ENCODE peak calls at places on chromosomes 5 and 9, in six cellular contexts. E is thoracic aorta, Y is stomach, G is transverse colon, D is upper lobe of right lung, L is heart left ventricle. A is an unnamed sample. For H3K27me3, the result is how much of the 10 kb centered on the place peaks cover.

GRCh38 chr5:101590384-101590783 is 687.3 kb upstream of the ST8SIA4 start:
- DNase-seq in D (no peak), Y (no peak), L (no peak), E (no peak), G (no peak), A (no peak)

GRCh38 chr5:34682926-34683623 is 26.9 kb downstream of the RAI14 start:
- DNase-seq in E (no peak), G (peak), L (no peak), D (no peak), Y (peak), A (no peak)

GRCh38 chr9:111969061-111969460 is 72.4 kb downstream of the UGCG start:
- DNase-seq in G (no peak), E (no peak), Y (no peak), L (no peak), D (no peak), A (no peak)

GRCh38 chr5:127335381-127335780 is 44.8 kb downstream of the MEGF10 start:
- DNase-seq in Y (no peak), G (no peak), L (no peak), E (no peak), D (no peak), A (no peak)

GRCh38 chr5:107104774-107105050 is 566.0 kb downstream of the EFNA5 start:
- DNase-seq in G (no peak), E (no peak), L (peak), D (no peak), Y (no peak), A (no peak)

GRCh38 chr5:139369181-139369580 is 13.9 kb downstream of the SLC23A1 start:
- DNase-seq in Y (no peak), G (no peak), E (no peak), D (no peak), L (no peak), A (no peak)

GRCh38 chr5:136776022-136776927 is 410.9 kb upstream of the TRPC7 start:
- DNase-seq in D (no peak), Y (no peak), E (no peak), L (no peak), G (no peak), A (no peak)

GRCh38 chr5:73544429-73545402 is 20.7 kb downstream of the ANKRA2 start:
- DNase-seq in Y (peak), G (peak), E (no peak), L (peak), D (peak), A (no peak)

GRCh38 chr9:38437193-38437823 is 13.1 kb upstream of the IGFBPL1 start:
- DNase-seq in G (peak), E (no peak), L (no peak), D (no peak), Y (peak), A (peak)

GRCh38 chr5:73558950-73559349 is 6.5 kb downstream of the ANKRA2 start:
- DNase-seq in L (no peak), Y (no peak), G (no peak), E (no peak), D (no peak), A (no peak)

GRCh38 chr5:90169078-90169477 is 240.5 kb downstream of the CETN3 start:
- DNase-seq in G (no peak), L (peak), E (no peak), D (no peak), Y (peak), A (no peak)

GRCh38 chr9:77128125-77128789 is 49.1 kb upstream of the VPS13A start:
- DNase-seq in L (no peak), D (no peak), G (no peak), Y (no peak), E (no peak), A (no peak)

GRCh38 chr5:142356716-142357468 is 32.1 kb upstream of the SPRY4 start:
- DNase-seq in G (peak), E (peak), D (peak), Y (peak), L (peak), A (peak)

GRCh38 chr5:150571836-150572235 is 63.9 kb downstream of the NDST1 start:
- DNase-seq in G (no peak), D (no peak), E (no peak), Y (no peak), L (no peak), A (no peak)

GRCh38 chr5:150573216-150573615 is 65.3 kb downstream of the NDST1 start:
- DNase-seq in L (no peak), E (no peak), D (no peak), G (no peak), Y (no peak), A (no peak)

GRCh38 chr5:150575745-150576448 is 64.6 kb upstream of the SYNPO start:
- DNase-seq in G (no peak), Y (no peak), D (peak), L (peak), E (no peak), A (no peak)

GRCh38 chr5:150574818-150575537 is 65.5 kb upstream of the SYNPO start:
- DNase-seq in G (no peak), E (no peak), L (no peak), D (peak), Y (no peak), A (no peak)

DNA sequence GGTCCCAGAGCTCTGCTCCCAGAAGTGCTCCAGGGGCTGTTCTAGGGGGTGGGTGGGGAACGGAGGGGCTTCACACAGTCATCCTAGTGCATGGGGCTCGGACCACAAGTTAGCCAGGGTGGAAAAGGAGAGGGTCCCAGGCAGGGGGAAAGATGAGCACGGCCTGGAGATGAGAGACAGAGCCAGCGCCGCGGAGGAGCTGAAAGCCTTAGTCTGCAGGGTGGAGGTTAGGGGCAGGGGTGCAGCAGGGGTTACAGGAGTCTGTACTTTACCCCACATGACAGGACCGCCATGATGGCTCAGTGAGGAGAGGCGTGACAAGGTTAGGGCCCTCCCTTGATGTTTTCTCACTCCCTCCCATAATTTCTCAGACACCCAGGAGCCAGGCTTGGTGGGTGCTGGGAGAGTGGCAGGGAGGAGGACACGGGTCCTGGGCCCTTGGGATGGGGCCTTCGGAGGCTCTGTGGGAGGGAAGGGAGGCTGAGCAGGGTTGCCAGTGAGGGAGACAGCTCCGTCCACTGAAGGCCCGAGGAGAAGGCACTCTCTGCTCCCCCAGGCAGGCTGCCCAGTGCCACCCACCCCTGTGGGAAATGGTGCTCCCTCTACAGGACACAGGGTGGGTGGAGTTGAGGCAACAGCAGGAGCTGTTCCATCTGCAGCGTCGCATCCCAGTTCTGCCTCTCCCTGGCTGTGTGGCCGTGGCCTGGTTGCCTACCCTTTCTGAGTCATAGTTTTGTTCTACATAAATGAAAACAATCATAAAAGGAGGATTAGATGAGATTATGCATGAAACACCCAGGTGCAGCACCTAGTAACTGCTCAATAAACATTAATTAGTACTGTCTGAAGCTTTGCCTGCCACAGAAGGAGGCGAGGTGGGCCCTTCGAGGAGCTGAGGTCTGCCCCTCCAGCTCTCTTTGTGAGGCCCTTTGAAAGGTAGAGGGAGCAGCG is 66.2 kb downstream of the NDST1 start:
- DNase-seq in E (no peak), Y (no peak), D (no peak), G (no peak), L (no peak), A (no peak)
- TF ChIP-seq CTCF in E (no peak), Y (no peak), D (no peak), G (no peak), L (no peak), A (no peak)

GRCh38 chr5:95808013-95808685 is 14.4 kb downstream of the GLRX start:
- DNase-seq in Y (no peak), D (no peak), L (no peak), G (peak), E (no peak), A (peak)

GRCh38 chr5:95808686-95809413 is 13.7 kb downstream of the GLRX start:
- DNase-seq in E (peak), Y (peak), G (peak), D (no peak), L (peak), A (peak)

GRCh38 chr5:95809414-95809960 is 13.0 kb downstream of the GLRX start:
- DNase-seq in G (peak), E (no peak), L (peak), Y (peak), D (no peak), A (peak)

GRCh38 chr5:95812100-95812472 is 10.4 kb downstream of the GLRX start:
- DNase-seq in G (no peak), L (peak), Y (no peak), D (no peak), E (no peak), A (peak)

DNA sequence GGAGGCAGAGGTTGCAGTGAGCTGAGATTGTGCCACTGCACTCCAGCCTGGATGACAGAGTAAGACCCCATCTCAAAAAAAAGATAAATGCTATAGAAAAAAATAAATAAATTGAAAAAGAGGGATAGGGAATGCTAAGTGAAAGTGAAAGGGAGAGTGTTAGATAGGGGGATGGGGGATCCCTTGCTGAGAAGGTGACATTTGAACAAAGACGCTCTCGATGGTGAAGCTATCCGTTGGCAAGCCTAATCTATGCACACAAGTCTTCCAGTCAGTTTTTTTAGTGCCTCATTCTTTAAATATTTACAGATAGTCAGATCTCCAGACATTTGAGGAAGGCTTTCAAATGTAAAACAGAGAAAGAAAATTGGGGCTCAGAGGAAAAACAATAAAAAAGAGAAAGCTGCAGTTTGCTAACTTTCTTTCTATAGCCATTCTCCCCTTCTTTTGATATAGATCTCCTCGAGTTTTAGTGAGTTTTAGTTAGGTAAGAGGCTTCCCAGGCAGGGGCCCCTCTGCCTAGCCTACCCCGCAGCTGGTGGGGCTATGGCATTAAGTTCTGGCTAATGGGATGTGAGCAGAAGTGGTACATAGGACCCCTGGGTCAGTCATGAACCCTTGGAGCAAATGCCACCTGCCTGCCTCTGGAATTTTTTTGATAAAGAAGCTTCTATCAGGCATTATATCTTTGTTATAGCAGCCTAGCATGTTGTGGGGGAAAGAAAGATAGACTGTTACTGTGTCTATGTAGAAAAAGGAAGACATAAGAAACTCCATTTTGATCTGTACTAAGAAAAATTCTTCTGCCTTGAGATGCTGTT is 12.0 kb downstream of the GLRX start:
- DNase-seq in Y (no peak), G (no peak), E (no peak), D (no peak), L (no peak), A (peak)
- H3K27ac ChIP-seq in Y (peak), G (peak), E (no peak), D (peak), L (peak), A (peak)

DNA sequence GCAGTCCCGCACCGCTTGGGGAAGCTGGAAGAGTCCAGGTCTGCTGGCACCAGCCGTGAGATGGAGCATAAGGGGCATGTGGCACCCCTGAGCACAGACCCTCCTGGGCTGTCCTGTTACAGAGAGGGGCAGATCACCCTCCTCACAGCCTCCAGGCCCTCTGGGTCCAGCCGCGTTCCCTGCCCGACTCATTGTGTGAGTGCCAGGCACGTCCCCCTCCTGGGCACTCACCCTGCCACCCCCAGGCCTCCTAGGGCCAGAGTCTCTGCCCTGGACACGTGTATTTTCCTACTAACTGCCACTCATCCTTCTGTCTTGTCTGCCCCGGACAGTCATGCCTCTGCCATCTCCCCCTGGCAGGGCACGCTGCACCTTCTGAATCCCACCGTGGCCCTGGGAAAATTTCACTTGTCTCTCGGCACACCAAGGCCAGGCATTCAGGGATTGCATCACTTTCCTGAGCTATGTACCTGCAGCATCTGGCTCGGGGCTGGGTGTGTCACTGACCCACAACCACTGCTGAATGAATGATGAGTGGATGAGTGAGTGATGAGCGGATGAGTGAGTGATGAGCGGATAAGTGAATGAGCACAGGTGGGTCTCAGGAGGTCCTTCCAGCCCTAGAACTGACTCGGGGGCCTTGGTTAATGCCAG is 21.5 kb upstream of the FCN1 start:
- DNase-seq in E (no peak), L (no peak), Y (no peak), G (no peak), D (no peak), A (no peak)
- H3K27me3 ChIP-seq in E (under half), L (under half), Y (under half), G (under half), D (under half), A (under half)

GRCh38 chr9:135923508-135923907 is 16.2 kb upstream of the CAMSAP1 start:
- DNase-seq in D (no peak), Y (no peak), G (no peak), E (no peak), L (no peak), A (no peak)
- TF ChIP-seq CTCF in D (no peak), Y (no peak), G (no peak), E (no peak), L (no peak), A (no peak)

DNA sequence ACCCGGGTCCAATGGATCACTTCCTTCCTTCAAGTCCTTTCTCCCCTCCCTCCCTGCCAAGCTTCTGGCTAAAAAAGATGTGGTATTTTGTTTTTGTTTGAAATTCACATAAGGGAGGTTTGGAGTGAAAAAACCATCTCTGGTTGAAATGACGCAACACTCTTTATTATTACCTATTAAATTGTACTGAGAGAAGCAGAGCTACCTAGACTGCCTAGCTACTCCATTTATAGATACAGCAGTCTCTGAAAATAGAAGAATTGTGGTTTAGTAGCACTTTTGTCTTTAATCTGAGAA is 265.1 kb downstream of the MLLT3 start:
- DNase-seq in Y (no peak), L (no peak), G (no peak), E (no peak), D (no peak), A (no peak)
- H3K27ac ChIP-seq in Y (no peak), L (peak), G (peak), E (no peak), D (no peak), A (no peak)

GRCh38 chr5:88679638-88680037 is 203.3 kb downstream of the MEF2C start:
- DNase-seq in D (no peak), L (no peak), Y (no peak), G (no peak), E (no peak), A (no peak)

GRCh38 chr5:88682797-88683496 is 200.0 kb downstream of the MEF2C start:
- DNase-seq in L (no peak), G (no peak), D (no peak), Y (no peak), E (no peak), A (no peak)

GRCh38 chr5:88680253-88681132 is 202.5 kb downstream of the MEF2C start:
- DNase-seq in G (peak), Y (peak), E (no peak), D (peak), L (peak), A (no peak)

GRCh38 chr5:88683506-88684135 is 199.4 kb downstream of the MEF2C start:
- DNase-seq in D (no peak), E (no peak), G (no peak), Y (no peak), L (no peak), A (no peak)

DNA sequence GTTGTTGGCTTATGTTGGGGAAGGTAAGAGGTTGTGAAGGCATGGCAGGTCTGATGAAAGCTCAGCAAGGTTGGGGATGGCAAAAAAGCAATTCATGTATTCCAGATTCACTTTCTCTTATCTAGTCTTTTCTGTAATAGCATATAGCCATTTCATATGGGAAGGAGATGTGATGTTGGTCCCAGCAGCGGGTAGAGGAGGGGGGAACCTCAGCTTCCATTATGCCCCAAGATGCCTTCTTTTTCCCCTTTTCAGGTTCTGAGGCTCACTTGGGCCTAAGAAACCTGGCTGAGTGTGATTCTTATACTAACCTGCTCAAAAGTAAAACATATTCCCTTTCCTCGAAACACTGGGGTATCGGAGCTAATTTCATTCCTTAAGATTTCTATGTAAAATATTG is 201.6 kb downstream of the MEF2C start:
- DNase-seq in E (no peak), G (no peak), D (no peak), L (no peak), Y (no peak), A (no peak)
- H3K27me3 ChIP-seq in E (under half), G (half or more), D (half or more), L (half or more), Y (half or more), A (half or more)

GRCh38 chr5:86546582-86546981 is 71.2 kb upstream of the COX7C start:
- DNase-seq in L (no peak), Y (no peak), G (no peak), D (no peak), E (no peak), A (no peak)
- TF ChIP-seq CTCF in L (no peak), Y (no peak), G (no peak), D (no peak), E (no peak), A (no peak)

A was measured in right atrium auricular region.